ENCODE peak calls at places on chromosomes 12 and 14, in five cellular contexts. B is BJ, K is uterus, L is NCI-H1930, F is suprapubic skin. X is an unnamed sample.

GRCh38 chr14:45526715-45527549 is 273.9 kb upstream of the MIS18BP1 start:
- DNase-seq in K (no peak), B (no peak), L (peak; percentile 17), F (no peak), X (no peak)

GRCh38 chr12:85626031-85626781 is 210.0 kb downstream of the RASSF9 start:
- DNase-seq in B (peak; percentile 53), L (no peak), K (no peak), F (no peak), X (peak; percentile 21)

GRCh38 chr14:94598816-94599655 is 13.2 kb upstream of the SERPINA3 start:
- DNase-seq in F (peak; percentile 84), K (peak; percentile 81), L (no peak), B (peak; percentile 60), X (peak; percentile 92)

GRCh38 chr14:61866932-61867920 is 105.0 kb downstream of the SNAPC1 start:
- DNase-seq in L (no peak), K (no peak), B (no peak), F (no peak), X (no peak)

GRCh38 chr12:56803750-56804149 is 40.6 kb downstream of the HSD17B6 start:
- DNase-seq in F (no peak), K (no peak), L (no peak), B (no peak), X (no peak)

GRCh38 chr14:100610511-100611217 is 23.4 kb upstream of the BEGAIN start:
- DNase-seq in F (peak; percentile 65), B (no peak), K (peak; percentile 7), L (no peak), X (no peak)

GRCh38 chr12:113479578-113480335 is 8.1 kb upstream of the LHX5 start:
- DNase-seq in K (no peak), B (no peak), F (no peak), L (no peak), X (no peak)

GRCh38 chr12:107669946-107670345 is 15.7 kb upstream of the PWP1 start:
- DNase-seq in K (no peak), F (no peak), B (no peak), L (no peak), X (no peak)

GRCh38 chr12:76346798-76347420 is 1.3 kb downstream of the BBS10 start:
- DNase-seq in K (no peak), B (no peak), F (no peak), L (no peak), X (no peak)

GRCh38 chr14:99121027-99121875 is 150.7 kb downstream of the BCL11B start:
- DNase-seq in B (no peak), K (no peak), L (no peak), F (no peak), X (no peak)

GRCh38 chr14:68673464-68673863 is 119.4 kb downstream of the ZFP36L1 start:
- DNase-seq in K (no peak), F (no peak), L (no peak), B (no peak), X (no peak)

GRCh38 chr12:29582677-29583076 is 85.2 kb upstream of the OVCH1 start:
- DNase-seq in K (no peak), F (no peak), L (no peak), B (no peak), X (no peak)

GRCh38 chr12:42730286-42730685 is 140.7 kb upstream of the PRICKLE1 start:
- DNase-seq in B (no peak), L (no peak), K (no peak), F (no peak), X (no peak)

GRCh38 chr12:41521872-41522379 is 333.8 kb downstream of the PDZRN4 start:
- DNase-seq in F (no peak), B (peak; percentile 85), K (no peak), L (no peak), X (peak; percentile 75)

GRCh38 chr14:24240110-24240918 is 2.1 kb downstream of the TINF2 start:
- DNase-seq in K (no peak), F (no peak), L (no peak), B (no peak), X (no peak)

GRCh38 chr12:104426926-104427546 is 29.7 kb upstream of the CHST11 start:
- DNase-seq in K (no peak), B (peak; percentile 70), L (no peak), F (no peak), X (peak; percentile 38)

GRCh38 chr12:122928891-122929538 is 33.1 kb upstream of the VPS37B start:
- DNase-seq in B (no peak), K (no peak), F (no peak), L (no peak), X (no peak)

GRCh38 chr14:100573757-100574641 is 13.2 kb downstream of the BEGAIN start:
- DNase-seq in B (no peak), K (no peak), L (no peak), F (no peak), X (no peak)

GRCh38 chr12:111444314-111444705 is 38.6 kb downstream of the SH2B3 start:
- DNase-seq in F (peak; percentile 6), K (no peak), B (no peak), L (no peak), X (no peak)

GRCh38 chr12:46269429-46270241 is 792 bp upstream of the SLC38A1 start:
- DNase-seq in F (no peak), L (peak; percentile 86), K (no peak), B (no peak), X (no peak)

GRCh38 chr12:121400332-121401139 is 618 bp downstream of the RNF34 start:
- DNase-seq in L (peak; percentile 21), F (peak; percentile 80), K (peak; percentile 33), B (no peak), X (no peak)

GRCh38 chr12:91133871-91134270 is 22.6 kb upstream of the LUM start:
- DNase-seq in L (no peak), B (peak; percentile 92), F (no peak), K (no peak), X (peak; percentile 90)

GRCh38 chr14:74905595-74906142 is 17.4 kb downstream of the RPS6KL1 start:
- DNase-seq in B (no peak), L (no peak), K (peak; percentile 78), F (no peak), X (no peak)

GRCh38 chr14:69657961-69658360 is 46.6 kb downstream of the SUSD6 start:
- DNase-seq in B (no peak), F (no peak), L (no peak), K (no peak), X (no peak)

GRCh38 chr14:105863296-105864108 is 337.1 kb downstream of the TMEM121 start:
- DNase-seq in L (no peak), B (no peak), F (peak; percentile 66), K (peak; percentile 5), X (no peak)

GRCh38 chr12:84661732-84662326 is 250.8 kb downstream of the SLC6A15 start:
- DNase-seq in K (no peak), L (no peak), B (peak; percentile 59), F (no peak), X (no peak)

GRCh38 chr14:104595116-104595675 is 9.4 kb downstream of the TMEM179 start:
- DNase-seq in K (no peak), F (no peak), B (no peak), L (no peak), X (no peak)

GRCh38 chr12:77122236-77122635 is 56.9 kb upstream of the E2F7 start:
- DNase-seq in F (no peak), L (no peak), K (no peak), B (peak; percentile 78), X (peak; percentile 90)

GRCh38 chr14:64671591-64671990 is 32.6 kb upstream of the PLEKHG3 start:
- DNase-seq in F (no peak), B (no peak), K (no peak), L (no peak), X (no peak)

GRCh38 chr12:122558721-122559641 is 31.9 kb downstream of the KNTC1 start:
- DNase-seq in B (no peak), L (no peak), K (no peak), F (no peak), X (no peak)